ENCODE peak calls at places on chromosomes 11 and 22, in five cellular contexts. R is activated naive CD4-positive, alpha-beta T cell treated with anti-CD3 and anti-CD28 coated beads for 36 hours; B is NCI-H1105 treated with DMSO at 0.1 percent for 48 hours; W is HS-5; N is stimulated activated CD4-positive, alpha-beta T cell treated with anti-CD3 and anti-CD28 coated beads, Interleukin-12 subunit alpha, Interleukin-12 subunit beta, amount 100 ng/mL, for 4 hours. T is an unnamed sample.

GRCh38 chr22:41197808-41198585 is 7.1 kb upstream of the L3MBTL2 start:
- DNase-seq in R (peak), B (peak), W (peak), N (peak), T (no peak)

GRCh38 chr22:35197071-35197470 is 60.2 kb upstream of the HMGXB4 start:
- DNase-seq in R (no peak), B (no peak), W (no peak), N (no peak), T (no peak)

GRCh38 chr11:134624166-134624920 is 212.3 kb upstream of the B3GAT1 start:
- DNase-seq in R (no peak), B (no peak), W (no peak), N (no peak), T (no peak)

GRCh38 chr11:78228467-78228866 is 39.7 kb downstream of the USP35 start:
- DNase-seq in R (peak), B (peak), W (peak), N (no peak), T (peak)

GRCh38 chr11:100328626-100329340 is 358.3 kb upstream of the ARHGAP42 start:
- DNase-seq in R (no peak), B (no peak), W (peak), N (no peak), T (no peak)

GRCh38 chr11:60169264-60169915 is 13.5 kb downstream of the MS4A6A start:
- DNase-seq in R (peak), B (peak), W (no peak), N (no peak), T (no peak)

GRCh38 chr11:35491231-35491871 is 34.1 kb downstream of the PAMR1 start:
- DNase-seq in R (no peak), B (no peak), W (peak), N (no peak), T (no peak)

GRCh38 chr11:110092577-110093406 is at the start of gene ZC3H12C:
- DNase-seq in R (peak), B (peak), W (no peak), N (peak), T (peak)

GRCh38 chr11:21988477-21988876 is 204.4 kb upstream of the ANO5 start:
- DNase-seq in R (no peak), B (peak), W (no peak), N (no peak), T (no peak)

GRCh38 chr11:1120532-1121342 is 37.0 kb upstream of the MUC5AC start:
- DNase-seq in R (peak), B (no peak), W (no peak), N (no peak), T (no peak)

GRCh38 chr11:57463596-57464342 is 3.4 kb downstream of the RTN4RL2 start:
- DNase-seq in R (no peak), B (no peak), W (no peak), N (no peak), T (no peak)

GRCh38 chr11:111602865-111603632 is 800 bp downstream of the SIK2 start:
- DNase-seq in R (peak), B (peak), W (no peak), N (no peak), T (no peak)

GRCh38 chr11:130381317-130381716 is 47.1 kb downstream of the ADAMTS8 start:
- DNase-seq in R (no peak), B (peak), W (no peak), N (no peak), T (no peak)

GRCh38 chr11:80925291-80925690 is 1484.5 kb upstream of the TENM4 start:
- DNase-seq in R (no peak), B (no peak), W (no peak), N (no peak), T (no peak)

GRCh38 chr22:25942126-25942988 is 200.4 kb downstream of the MYO18B start:
- DNase-seq in R (no peak), B (no peak), W (no peak), N (no peak), T (no peak)

GRCh38 chr11:57667715-57668466 is at the start of gene ZDHHC5:
- DNase-seq in R (peak), B (peak), W (no peak), N (peak), T (peak)

GRCh38 chr22:30277547-30278344 is 11.1 kb upstream of the OSM start:
- DNase-seq in R (no peak), B (no peak), W (no peak), N (no peak), T (no peak)

GRCh38 chr11:132785878-132786277 is 746.4 kb downstream of the OPCML start:
- DNase-seq in R (no peak), B (no peak), W (no peak), N (no peak), T (no peak)

GRCh38 chr22:28072066-28072465 is 153.0 kb upstream of the PITPNB start:
- DNase-seq in R (no peak), B (no peak), W (peak), N (no peak), T (no peak)

GRCh38 chr11:105092255-105093239 is 47.0 kb downstream of the CARD18 start:
- DNase-seq in R (no peak), B (no peak), W (no peak), N (no peak), T (no peak)

GRCh38 chr11:587978-588380 is 11.7 kb downstream of the PHRF1 start:
- DNase-seq in R (peak), B (no peak), W (no peak), N (peak), T (no peak)

GRCh38 chr11:88421530-88421929 is 84.0 kb upstream of the CTSC start:
- DNase-seq in R (peak), B (no peak), W (no peak), N (peak), T (no peak)

GRCh38 chr11:12251651-12252560 is 125.5 kb upstream of the PARVA start:
- DNase-seq in R (no peak), B (peak), W (no peak), N (no peak), T (no peak)

GRCh38 chr11:12111482-12112149 is 1.2 kb downstream of the MICAL2 start:
- DNase-seq in R (no peak), B (no peak), W (no peak), N (no peak), T (no peak)

GRCh38 chr11:69245491-69246345 is 48.2 kb upstream of the MYEOV start:
- DNase-seq in R (no peak), B (no peak), W (no peak), N (no peak), T (no peak)

GRCh38 chr11:93481696-93482095 is 61.5 kb downstream of the SMCO4 start:
- DNase-seq in R (no peak), B (no peak), W (no peak), N (no peak), T (no peak)

GRCh38 chr11:8779107-8779506 is 96.5 kb downstream of the RPL27A start:
- DNase-seq in R (no peak), B (no peak), W (no peak), N (no peak), T (no peak)

GRCh38 chr22:32777997-32778396 is 23.5 kb upstream of the TIMP3 start:
- DNase-seq in R (no peak), B (no peak), W (no peak), N (no peak), T (no peak)

GRCh38 chr11:27722945-27723344 is 22.7 kb upstream of the BDNF start:
- DNase-seq in R (no peak), B (no peak), W (no peak), N (no peak), T (no peak)

GRCh38 chr11:70290341-70291065 is 20.0 kb downstream of the PPFIA1 start:
- DNase-seq in R (no peak), B (no peak), W (no peak), N (no peak), T (no peak)

GRCh38 chr11:130323452-130324448 is 9.0 kb upstream of the ZBTB44 start:
- DNase-seq in R (no peak), B (no peak), W (peak), N (no peak), T (no peak)

GRCh38 chr11:109946322-109946846 is 146.8 kb upstream of the ZC3H12C start:
- DNase-seq in R (peak), B (peak), W (peak), N (peak), T (peak)

GRCh38 chr11:68141247-68142027 is 20.2 kb upstream of the CHKA start:
- DNase-seq in R (no peak), B (no peak), W (no peak), N (no peak), T (no peak)

GRCh38 chr22:29342577-29343312 is 27.2 kb upstream of the RASL10A start:
- DNase-seq in R (no peak), B (no peak), W (no peak), N (no peak), T (no peak)

T was measured in stimulated activated naive B cell treated with anti-CD40 and anti-IgM and Interleukin-4, amounts not matched to agents 10 μg/mL and 1 μg/mL and 100 μg/mL, for 72 hours.